ENCODE peak calls at places on chromosomes 13 and 19, in four cellular contexts. D is HepG2, I is K562, M is WTC11. U is an unnamed sample.

GRCh38 chr19:49875801-49876421 is 1.2 kb downstream of the AKT1S1 start:
- DNase-seq in D (peak), I (peak), M (peak), U (peak)

GRCh38 chr19:1016647-1017114 is 4.2 kb downstream of the TMEM259 start:
- DNase-seq in I (no peak), M (no peak), D (no peak), U (no peak)

GRCh38 chr13:110423689-110424302 is 116.7 kb downstream of the COL4A2 start:
- DNase-seq in D (no peak), I (no peak), M (no peak), U (no peak)

GRCh38 chr19:1501200-1501595 is 10.2 kb downstream of the REEP6 start:
- DNase-seq in D (no peak), M (no peak), I (no peak), U (no peak)

GRCh38 chr19:10270616-10271394 is at the start of gene ICAM1:
- DNase-seq in D (peak), M (peak), I (peak), U (no peak)

GRCh38 chr19:39843919-39844793 is 2.0 kb downstream of the FBL start:
- DNase-seq in I (peak), M (no peak), D (peak), U (peak)

GRCh38 chr13:98517576-98518310 is 59.2 kb downstream of the STK24 start:
- DNase-seq in I (no peak), M (no peak), D (no peak), U (no peak)

GRCh38 chr13:28636677-28637317 is 22.1 kb upstream of the POMP start:
- DNase-seq in M (peak), I (peak), D (peak), U (peak)

GRCh38 chr13:112444001-112444311 is 67.8 kb downstream of the SPACA7 start:
- DNase-seq in D (peak), I (peak), M (peak), U (peak)

GRCh38 chr19:28705008-28705407 is 507.9 kb downstream of the UQCRFS1 start:
- DNase-seq in D (peak), M (no peak), I (peak), U (no peak)

GRCh38 chr13:45873491-45874360 is 22.2 kb upstream of the SIAH3 start:
- DNase-seq in M (no peak), D (peak), I (no peak), U (no peak)

GRCh38 chr13:110274687-110275086 is 32.3 kb downstream of the COL4A1 start:
- DNase-seq in I (no peak), M (no peak), D (no peak), U (no peak)

GRCh38 chr19:36916991-36917390 is 859 bp downstream of the ZNF568 start:
- DNase-seq in I (no peak), M (no peak), D (no peak), U (no peak)

GRCh38 chr13:75761373-75761772 is 125.2 kb downstream of the LMO7 start:
- DNase-seq in M (no peak), D (no peak), I (no peak), U (no peak)

GRCh38 chr13:113151745-113152707 is 6.4 kb upstream of the PROZ start:
- DNase-seq in D (no peak), I (no peak), M (no peak), U (no peak)

GRCh38 chr19:44850641-44851109 is 4.6 kb downstream of the NECTIN2 start:
- DNase-seq in I (no peak), D (no peak), M (no peak), U (no peak)

GRCh38 chr19:40274585-40275544 is 10.3 kb downstream of the AKT2 start:
- DNase-seq in D (no peak), I (peak), M (no peak), U (no peak)

GRCh38 chr19:12224676-12225075 is 61.8 kb downstream of the ZNF136 start:
- DNase-seq in M (no peak), D (no peak), I (no peak), U (no peak)

GRCh38 chr13:66152596-66152995 is 1077.5 kb downstream of the PCDH9 start:
- DNase-seq in M (no peak), D (no peak), I (no peak), U (no peak)

GRCh38 chr13:25973576-25973975 is 78.2 kb downstream of the SHISA2 start:
- DNase-seq in D (no peak), I (no peak), M (no peak), U (no peak)

GRCh38 chr19:55228015-55228391 is 560 bp downstream of the TMEM86B start:
- DNase-seq in M (no peak), D (no peak), I (no peak), U (no peak)

GRCh38 chr13:51479199-51479523 is 26.3 kb upstream of the INTS6 start:
- DNase-seq in D (peak), I (no peak), M (no peak), U (no peak)

GRCh38 chr13:19764237-19764636 is 18.5 kb downstream of the PSPC1 start:
- DNase-seq in M (no peak), I (no peak), D (no peak), U (no peak)

GRCh38 chr13:35804901-35805300 is 326.3 kb downstream of the DCLK1 start:
- DNase-seq in M (no peak), D (no peak), I (no peak), U (no peak)

GRCh38 chr13:108086678-108087077 is 128.7 kb downstream of the LIG4 start:
- DNase-seq in D (no peak), I (no peak), M (peak), U (no peak)

GRCh38 chr19:46297700-46298476 is 1.0 kb downstream of the HIF3A start:
- DNase-seq in D (no peak), M (peak), I (peak), U (no peak)

GRCh38 chr13:23365652-23366051 is 67.8 kb downstream of the SACS start:
- DNase-seq in D (no peak), M (no peak), I (no peak), U (no peak)

DNA sequence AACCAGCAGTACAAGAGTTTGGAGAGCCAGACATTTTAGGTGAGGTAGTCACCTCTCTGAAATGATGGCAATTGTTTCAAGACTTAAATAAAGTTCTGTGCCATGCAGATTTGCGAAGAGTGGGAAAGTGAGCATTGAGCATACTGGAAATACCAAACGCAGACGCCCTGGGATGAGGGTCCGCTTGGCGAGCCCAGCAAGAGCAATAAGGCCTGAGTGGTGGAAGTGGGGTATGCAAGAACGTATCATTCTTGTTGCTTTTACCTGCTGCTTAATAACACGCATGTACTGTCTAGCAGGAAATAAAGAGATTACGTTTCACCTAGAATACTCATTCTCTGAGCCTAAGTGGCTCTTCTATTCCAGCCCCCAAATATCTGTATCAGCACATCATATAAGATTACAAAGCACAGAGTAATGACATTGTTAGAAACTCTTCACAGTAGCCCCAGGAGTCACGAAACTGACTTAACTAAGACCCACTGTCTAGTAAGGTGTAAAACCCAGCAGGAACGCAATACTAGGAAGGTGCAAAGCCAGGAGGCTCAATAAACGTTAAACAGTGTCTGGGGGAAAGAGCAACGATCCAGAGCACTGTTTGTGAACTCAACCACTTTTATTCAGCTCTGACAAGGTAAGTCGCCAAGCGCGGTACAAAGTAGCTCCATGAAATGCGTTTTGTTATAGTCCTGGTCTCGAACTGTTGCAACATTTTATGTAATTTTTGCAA is 1.3 kb downstream of the RCBTB2 start:
- DNase-seq in D (peak), M (no peak), I (peak), U (no peak)
- TF ChIP-seq ELF4 in D (no peak), M (no peak), I (no peak), U (no peak)

GRCh38 chr19:3949294-3949693 is 16.4 kb downstream of the NMRK2 start:
- DNase-seq in I (no peak), D (no peak), M (no peak), U (no peak)

GRCh38 chr19:3942790-3943409 is 10.0 kb downstream of the NMRK2 start:
- DNase-seq in D (no peak), M (no peak), I (no peak), U (no peak)

GRCh38 chr19:3945838-3946237 is 13.0 kb downstream of the NMRK2 start:
- DNase-seq in I (no peak), D (no peak), M (no peak), U (no peak)

GRCh38 chr19:3944018-3944721 is 11.3 kb downstream of the NMRK2 start:
- DNase-seq in M (no peak), D (no peak), I (no peak), U (no peak)
- TF ChIP-seq ELF4 in M (no peak), D (no peak), I (no peak), U (no peak)

GRCh38 chr19:17766543-17767131 is 15.4 kb downstream of the FCHO1 start:
- DNase-seq in M (peak), I (peak), D (peak), U (peak)
- TF ChIP-seq ELF4 in M (no peak), I (no peak), D (peak), U (no peak)

GRCh38 chr19:42295342-42295741 is 6.6 kb upstream of the PRR19 start:
- DNase-seq in D (no peak), I (no peak), M (no peak), U (no peak)

GRCh38 chr19:42297034-42297433 is 4.9 kb upstream of the PRR19 start:
- DNase-seq in M (no peak), D (no peak), I (no peak), U (no peak)

GRCh38 chr19:42294471-42295137 is 7.3 kb upstream of the PRR19 start:
- DNase-seq in D (no peak), M (no peak), I (no peak), U (no peak)

GRCh38 chr19:42293966-42294365 is 8.0 kb upstream of the PRR19 start:
- DNase-seq in M (no peak), I (no peak), D (no peak), U (no peak)

GRCh38 chr19:42295831-42296525 is 6.0 kb upstream of the PRR19 start:
- DNase-seq in I (peak), D (peak), M (peak), U (peak)
- TF ChIP-seq ELF4 in I (no peak), D (no peak), M (no peak), U (no peak)

GRCh38 chr13:39909634-39910033 is 254.2 kb downstream of the COG6 start:
- DNase-seq in I (no peak), D (no peak), M (no peak), U (no peak)

GRCh38 chr13:39910041-39910440 is 254.6 kb downstream of the COG6 start:
- DNase-seq in I (no peak), D (no peak), M (no peak), U (no peak)

GRCh38 chr13:39913928-39914327 is 258.5 kb downstream of the COG6 start:
- DNase-seq in M (no peak), I (no peak), D (no peak), U (no peak)

GRCh38 chr13:39913339-39913738 is 257.9 kb downstream of the COG6 start:
- DNase-seq in M (no peak), I (no peak), D (no peak), U (no peak)

GRCh38 chr13:39910833-39911232 is 255.4 kb downstream of the COG6 start:
- DNase-seq in D (no peak), M (no peak), I (no peak), U (no peak)
- TF ChIP-seq ELF4 in D (no peak), M (no peak), I (no peak), U (no peak)

DNA sequence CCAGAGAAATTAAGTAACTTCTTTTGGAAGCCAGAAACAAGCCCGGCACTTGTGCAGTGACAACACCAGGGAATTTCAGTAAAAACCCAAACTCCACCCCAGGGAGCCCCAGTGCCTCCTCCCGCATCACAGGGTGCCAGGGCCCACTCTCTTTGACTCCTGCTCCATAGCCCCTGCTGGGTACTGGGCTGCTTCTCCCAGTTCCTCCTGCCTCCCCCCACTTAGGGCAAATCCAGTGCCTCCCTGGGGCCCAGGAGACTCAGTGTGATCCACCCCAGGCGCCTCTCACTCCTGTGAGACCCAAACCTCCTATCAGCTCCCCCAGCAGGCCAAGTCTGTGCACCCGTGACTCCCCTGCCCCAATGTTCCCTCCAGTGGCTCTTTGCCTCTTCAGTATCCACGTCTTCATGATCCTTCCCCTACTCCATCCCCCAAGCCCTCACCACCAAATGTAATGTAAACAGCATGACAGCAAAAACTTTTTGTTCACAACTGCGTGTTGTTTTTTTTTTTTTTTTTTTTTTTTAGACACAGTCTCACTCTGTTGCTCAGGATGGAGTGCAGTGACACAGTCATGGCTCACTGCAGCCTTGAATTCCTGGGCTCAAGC is 2.3 kb upstream of the FFAR3 start:
- DNase-seq in I (peak), M (no peak), D (no peak), U (no peak)
- TF ChIP-seq ELF4 in I (no peak), M (no peak), D (no peak), U (no peak)

U was measured in HEK293T.